ENCODE peak calls at places on chromosomes 16 and 17, in six cellular contexts. B is mammary epithelial cell; Y is cardiac muscle cell; G is GM23338; Z is ascending aorta; H is CD4-positive, alpha-beta T cell. U is an unnamed sample.

GRCh38 chr17:53543363-53543927 is 279.3 kb upstream of the KIF2B start:
- DNase-seq in B (no peak), Y (no peak), G (no peak), Z (no peak), H (no peak), U (no peak)

GRCh38 chr17:67474081-67474661 is 97.1 kb downstream of the PITPNC1 start:
- DNase-seq in B (no peak), Y (no peak), G (peak; percentile 47), Z (no peak), H (no peak), U (no peak)

GRCh38 chr16:76518791-76519190 is 241.6 kb downstream of the CNTNAP4 start:
- DNase-seq in B (no peak), Y (peak; percentile 3), G (peak; percentile 51), Z (no peak), H (no peak), U (no peak)

GRCh38 chr16:79272141-79272577 is 328.4 kb downstream of the MAF start:
- DNase-seq in B (no peak), Y (no peak), G (no peak), Z (no peak), H (peak; percentile 56), U (no peak)

GRCh38 chr17:61253937-61254677 is 145.5 kb upstream of the TBX2 start:
- DNase-seq in B (no peak), Y (no peak), G (peak; percentile 8), Z (no peak), H (no peak), U (no peak)

GRCh38 chr16:68739964-68740627 is 3.0 kb downstream of the CDH1 start:
- DNase-seq in B (peak; percentile 75), Y (no peak), G (no peak), Z (no peak), H (no peak), U (no peak)

GRCh38 chr16:60788631-60789030 is 1247.6 kb downstream of the CDH8 start:
- DNase-seq in B (no peak), Y (no peak), G (peak; percentile 8), Z (no peak), H (no peak), U (no peak)

GRCh38 chr17:78358538-78359215 is 1.2 kb downstream of the SOCS3 start:
- DNase-seq in B (peak; percentile 60), Y (peak; percentile 62), G (peak; percentile 67), Z (no peak), H (no peak), U (no peak)

GRCh38 chr16:1825864-1826690 is 548 bp downstream of the HAGH start:
- DNase-seq in B (peak; percentile 65), Y (peak; percentile 82), G (peak; percentile 76), Z (no peak), H (peak; percentile 53), U (peak; percentile 61)

GRCh38 chr17:64546716-64547115 is 39.9 kb downstream of the CEP95 start:
- DNase-seq in B (no peak), Y (no peak), G (no peak), Z (no peak), H (no peak), U (no peak)

GRCh38 chr16:55478827-55479559 is at the start of gene MMP2:
- DNase-seq in B (no peak), Y (peak; percentile 62), G (peak; percentile 91), Z (peak; percentile 85), H (no peak), U (peak; percentile 71)

GRCh38 chr16:4109250-4109736 is 6.9 kb downstream of the ADCY9 start:
- DNase-seq in B (no peak), Y (no peak), G (no peak), Z (no peak), H (no peak), U (no peak)

GRCh38 chr17:80826955-80827645 is 164.5 kb upstream of the CHMP6 start:
- DNase-seq in B (peak; percentile 86), Y (no peak), G (no peak), Z (peak; percentile 95), H (no peak), U (no peak)

GRCh38 chr16:82655315-82655714 is 28.5 kb downstream of the CDH13 start:
- DNase-seq in B (no peak), Y (no peak), G (no peak), Z (no peak), H (peak; percentile 81), U (no peak)

GRCh38 chr17:81523139-81524062 is 4.8 kb upstream of the FSCN2 start:
- DNase-seq in B (no peak), Y (peak; percentile 89), G (peak; percentile 92), Z (peak; percentile 78), H (no peak), U (peak; percentile 66)

DNA sequence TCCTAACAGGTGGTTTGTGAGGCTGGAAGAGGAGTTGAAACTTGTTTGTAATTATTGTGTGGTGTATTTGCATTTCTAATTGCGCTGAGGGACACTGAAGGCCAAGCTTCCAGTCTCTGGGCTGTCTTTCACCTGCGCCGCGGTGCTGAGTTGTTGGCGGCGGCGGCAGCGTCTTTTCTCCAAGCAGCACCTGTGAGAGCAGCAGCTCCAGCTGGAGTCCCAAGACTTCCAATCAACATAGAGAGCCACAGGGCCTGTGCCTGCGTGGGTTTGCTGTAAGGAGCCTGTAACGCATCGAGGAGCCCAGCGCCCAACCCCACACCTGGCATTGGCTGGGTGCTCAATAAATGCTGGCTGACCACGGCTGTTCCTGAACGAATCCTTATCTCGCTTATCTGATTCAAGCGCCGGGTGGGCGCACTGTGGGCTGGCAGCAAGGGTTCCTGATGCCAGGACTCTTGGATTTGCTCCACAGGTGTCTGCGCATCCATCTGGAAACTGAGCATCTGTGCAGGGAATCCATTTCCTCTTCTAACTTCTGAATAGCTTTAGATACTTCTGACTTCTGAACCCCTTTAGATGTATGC is 138.1 kb downstream of the ASIC2 start:
- DNase-seq in B (no peak), Y (no peak), G (peak; percentile 42), Z (no peak), H (no peak), U (no peak)
- TF ChIP-seq CTCF in B (no peak), Y (no peak), G (no peak), Z (no peak), H (no peak), U (no peak)

GRCh38 chr17:45115871-45116270 is 16.4 kb downstream of the PLCD3 start:
- DNase-seq in B (no peak), Y (no peak), G (no peak), Z (no peak), H (no peak), U (no peak)
- TF ChIP-seq CTCF in B (no peak), Y (no peak), G (no peak), Z (no peak), H (no peak), U (no peak)

DNA sequence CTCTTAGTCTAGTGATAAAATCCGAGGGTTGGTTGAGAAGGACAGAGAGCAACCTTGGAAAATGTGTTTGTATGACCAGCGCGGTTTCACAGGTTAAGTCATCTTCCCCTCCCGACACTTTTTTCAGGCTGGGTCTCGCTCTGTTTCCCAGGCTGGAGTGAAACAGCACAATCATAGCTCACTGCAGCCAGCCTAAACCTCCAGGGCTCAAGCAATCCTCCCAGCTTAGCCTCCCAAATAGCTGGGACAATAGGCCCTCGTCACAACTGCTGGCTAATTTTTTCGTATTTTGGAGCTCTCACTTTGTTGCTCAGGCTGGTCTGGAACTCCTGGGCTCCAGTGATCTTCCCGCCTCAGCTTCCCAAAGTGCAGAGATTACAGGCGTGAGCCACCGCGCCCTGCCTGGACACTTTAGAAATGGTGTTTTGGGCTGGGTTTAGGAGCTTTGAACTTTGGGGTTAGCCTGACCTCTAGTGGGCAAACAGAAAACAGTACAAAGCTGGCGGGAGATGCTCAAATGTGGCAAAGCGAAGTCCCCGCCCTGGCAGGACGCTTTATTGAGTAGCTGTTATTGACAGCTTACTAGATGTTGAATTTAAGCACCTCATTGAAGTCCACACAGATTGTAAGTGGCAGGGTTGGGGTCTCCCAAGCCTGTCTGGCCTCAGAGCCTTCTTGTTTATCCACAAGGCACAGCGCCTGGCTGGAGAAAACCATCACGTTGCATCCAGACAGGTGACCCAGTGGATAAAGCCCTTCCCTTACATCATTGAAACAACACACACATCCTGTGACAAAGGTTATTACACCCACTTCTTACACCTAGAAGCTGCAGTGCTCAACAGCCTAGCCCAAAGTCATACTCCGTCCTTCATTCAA is 34.7 kb upstream of the RBBP6 start:
- DNase-seq in B (peak; percentile 49), Y (peak; percentile 70), G (peak; percentile 89), Z (peak; percentile 72), H (peak; percentile 24), U (peak; percentile 66)
- TF ChIP-seq CTCF in B (peak; percentile 70), Y (peak; percentile 80), G (peak; percentile 82), Z (peak; percentile 65), H (peak; percentile 71), U (peak; percentile 87)

DNA sequence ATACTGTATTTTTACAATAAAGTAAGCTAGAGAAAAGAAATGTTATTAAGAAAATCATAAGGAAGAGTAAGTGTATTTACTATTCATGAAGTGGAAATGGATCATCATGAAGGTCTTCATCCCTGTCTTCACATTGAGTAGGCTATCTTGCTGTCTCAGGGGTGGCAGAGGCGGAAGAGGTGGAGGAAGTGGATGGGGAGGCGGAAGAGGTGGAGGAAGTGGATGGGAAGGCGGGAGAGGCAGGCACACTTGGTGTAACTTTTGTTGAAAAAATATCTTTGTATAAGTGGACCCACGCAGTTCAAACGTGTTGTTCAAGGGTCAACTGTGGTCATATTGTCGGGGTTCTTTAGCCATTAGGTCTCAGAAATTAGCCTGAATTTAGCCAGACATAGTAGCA is 50.2 kb downstream of the PIGL start:
- DNase-seq in B (no peak), Y (no peak), G (no peak), Z (no peak), H (no peak), U (no peak)
- TF ChIP-seq CTCF in B (no peak), Y (no peak), G (no peak), Z (no peak), H (no peak), U (no peak)

GRCh38 chr16:78249056-78249455 is 149.6 kb downstream of the WWOX start:
- DNase-seq in B (no peak), Y (peak; percentile 53), G (peak; percentile 61), Z (no peak), H (no peak), U (peak; percentile 15)
- TF ChIP-seq CTCF in B (no peak), Y (no peak), G (no peak), Z (no peak), H (no peak), U (no peak)

DNA sequence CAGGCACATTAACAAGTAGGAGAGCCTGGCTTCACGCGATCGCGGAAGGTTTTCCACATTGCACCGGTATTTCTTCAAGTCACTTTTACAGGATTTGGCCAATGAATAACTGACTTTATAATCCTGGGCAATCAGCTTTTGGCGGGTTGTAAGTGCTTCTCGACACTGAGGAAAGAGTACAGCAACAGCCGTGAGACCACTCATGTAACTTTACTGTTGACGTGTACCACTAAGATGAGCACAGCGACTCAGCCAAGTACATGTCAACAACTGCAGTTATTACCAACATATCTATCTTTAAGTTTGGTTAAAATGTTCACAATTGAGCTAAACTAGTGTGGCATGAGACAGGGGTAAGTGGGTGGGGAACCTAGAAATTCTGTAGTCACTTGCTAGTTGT is 71.7 kb upstream of the CLEC18B start:
- DNase-seq in B (no peak), Y (no peak), G (no peak), Z (no peak), H (no peak), U (no peak)
- TF ChIP-seq CTCF in B (no peak), Y (no peak), G (no peak), Z (no peak), H (no peak), U (no peak)